ENCODE peak calls at places on chromosomes 1 and 21, in six cellular contexts. S, T, P, Q, H and C are unnamed samples.

GRCh38 chr1:167663002-167663772 is 33.2 kb downstream of the RCSD1 start:
- DNase-seq in S (no peak), T (peak; percentile 82), P (peak; percentile 62), Q (no peak), H (peak; percentile 54), C (no peak)

GRCh38 chr1:53406551-53407235 is 52.5 kb upstream of the DMRTB1 start:
- DNase-seq in S (no peak), T (no peak), P (no peak), Q (no peak), H (no peak), C (no peak)

GRCh38 chr1:244118087-244118761 is 67.1 kb downstream of the ZBTB18 start:
- DNase-seq in S (no peak), T (no peak), P (no peak), Q (no peak), H (no peak), C (no peak)

GRCh38 chr1:8205771-8206170 is 112.1 kb upstream of the SLC45A1 start:
- DNase-seq in S (no peak), T (peak; percentile 17), P (peak; percentile 58), Q (no peak), H (no peak), C (no peak)

GRCh38 chr1:36256558-36257374 is 32.5 kb downstream of the THRAP3 start:
- DNase-seq in S (no peak), T (no peak), P (no peak), Q (no peak), H (no peak), C (no peak)

GRCh38 chr1:28417441-28418277 is 48.1 kb downstream of the PHACTR4 start:
- DNase-seq in S (no peak), T (peak; percentile 74), P (peak; percentile 88), Q (no peak), H (peak; percentile 39), C (peak; percentile 61)

GRCh38 chr1:242146640-242147039 is 147.7 kb upstream of the MAP1LC3C start:
- DNase-seq in S (no peak), T (peak; percentile 5), P (peak; percentile 11), Q (no peak), H (no peak), C (no peak)

GRCh38 chr1:154961497-154962237 is at the start of gene PYGO2:
- DNase-seq in S (no peak), T (peak; percentile 63), P (peak; percentile 72), Q (peak; percentile 90), H (peak; percentile 90), C (peak; percentile 91)

GRCh38 chr1:226975259-226975908 is 35.3 kb downstream of the COQ8A start:
- DNase-seq in S (no peak), T (no peak), P (no peak), Q (peak; percentile 59), H (no peak), C (no peak)

GRCh38 chr1:35319988-35320713 is 51.6 kb downstream of the ZMYM4 start:
- DNase-seq in S (no peak), T (peak; percentile 18), P (peak; percentile 5), Q (no peak), H (no peak), C (no peak)

GRCh38 chr1:203075249-203076030 is 10.4 kb downstream of the MYOG start:
- DNase-seq in S (no peak), T (no peak), P (no peak), Q (no peak), H (no peak), C (no peak)

GRCh38 chr1:212967767-212968166 is 17.4 kb downstream of the VASH2 start:
- DNase-seq in S (no peak), T (peak; percentile 72), P (peak; percentile 18), Q (peak; percentile 21), H (peak; percentile 76), C (no peak)

GRCh38 chr1:19011832-19012231 is 55.4 kb upstream of the IFFO2 start:
- DNase-seq in S (no peak), T (no peak), P (no peak), Q (no peak), H (no peak), C (no peak)

GRCh38 chr1:46490603-46491499 is 1.2 kb downstream of the DMBX1 start:
- DNase-seq in S (no peak), T (no peak), P (peak; percentile 19), Q (no peak), H (no peak), C (no peak)

GRCh38 chr1:172585348-172585747 is 52.4 kb downstream of the SUCO start:
- DNase-seq in S (peak; percentile 45), T (peak; percentile 78), P (peak; percentile 71), Q (no peak), H (no peak), C (no peak)

GRCh38 chr21:43287974-43288755 is 119.4 kb downstream of the CRYAA start:
- DNase-seq in S (no peak), T (no peak), P (no peak), Q (no peak), H (no peak), C (no peak)

GRCh38 chr1:100463809-100464424 is 74.0 kb upstream of the GPR88 start:
- DNase-seq in S (no peak), T (peak; percentile 67), P (peak; percentile 72), Q (no peak), H (peak; percentile 51), C (peak; percentile 36)

GRCh38 chr21:33894736-33895288 is 20.8 kb downstream of the ATP5PO start:
- DNase-seq in S (peak; percentile 38), T (peak; percentile 87), P (peak; percentile 87), Q (peak; percentile 85), H (peak; percentile 87), C (peak; percentile 82)

GRCh38 chr21:33890187-33890586 is 25.4 kb downstream of the ATP5PO start:
- DNase-seq in S (no peak), T (no peak), P (no peak), Q (no peak), H (no peak), C (no peak)

GRCh38 chr21:33895356-33895755 is 20.2 kb downstream of the ATP5PO start:
- DNase-seq in S (no peak), T (no peak), P (no peak), Q (no peak), H (no peak), C (no peak)

GRCh38 chr21:33893917-33894316 is 21.7 kb downstream of the ATP5PO start:
- DNase-seq in S (no peak), T (no peak), P (no peak), Q (no peak), H (no peak), C (no peak)

GRCh38 chr21:33892853-33893252 is 22.8 kb downstream of the ATP5PO start:
- DNase-seq in S (no peak), T (no peak), P (no peak), Q (no peak), H (peak; percentile 55), C (no peak)
- TF ChIP-seq CTCF in S (no peak), T (peak; percentile 13), P (no peak), Q (no peak), H (peak; percentile 58), C (no peak)

GRCh38 chr1:38992450-38993111 is 1.5 kb downstream of the AKIRIN1 start:
- DNase-seq in S (no peak), T (no peak), P (no peak), Q (no peak), H (no peak), C (no peak)

GRCh38 chr1:38990746-38991637 is at the start of gene AKIRIN1:
- DNase-seq in S (peak; percentile 72), T (peak; percentile 90), P (peak; percentile 96), Q (peak; percentile 98), H (peak; percentile 99), C (peak; percentile 97)

GRCh38 chr1:38997034-38997900 is 6.2 kb downstream of the AKIRIN1 start:
- DNase-seq in S (no peak), T (no peak), P (peak; percentile 28), Q (no peak), H (no peak), C (peak; percentile 16)

GRCh38 chr1:38991638-38992449 is 768 bp downstream of the AKIRIN1 start:
- DNase-seq in S (no peak), T (no peak), P (peak; percentile 31), Q (peak; percentile 77), H (peak; percentile 41), C (no peak)

DNA sequence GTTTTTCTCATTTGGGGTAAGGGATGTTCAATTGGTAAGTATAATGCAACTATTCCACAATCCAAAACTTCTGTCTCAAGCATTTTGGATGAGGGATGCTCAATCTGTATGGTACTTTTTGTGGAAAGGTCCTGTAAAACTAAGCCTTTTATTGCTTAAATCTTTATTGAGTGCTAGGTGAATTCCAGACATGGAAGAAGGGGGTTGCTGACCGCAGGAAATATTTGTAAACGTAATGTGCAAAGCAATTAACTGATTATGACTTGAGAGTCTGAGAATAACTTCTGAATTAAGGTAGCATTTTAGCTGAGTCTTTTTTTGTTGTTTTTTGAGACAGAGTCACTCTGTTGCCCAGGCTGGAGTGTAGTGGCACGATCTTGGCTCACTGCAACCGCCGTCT is 3.1 kb downstream of the AKIRIN1 start:
- DNase-seq in S (peak; percentile 16), T (no peak), P (no peak), Q (no peak), H (no peak), C (no peak)
- H3K4me3 ChIP-seq in S (no peak overlapping the region), T (no peak overlapping the region), P (no peak overlapping the region), Q (no peak overlapping the region), H (no peak overlapping the region), C (no peak overlapping the region)

GRCh38 chr1:16351449-16351993 is 759 bp downstream of the FBXO42 start:
- DNase-seq in S (no peak), T (peak; percentile 34), P (peak; percentile 47), Q (no peak), H (peak; percentile 38), C (no peak)

GRCh38 chr1:16349847-16350406 is 2.4 kb downstream of the FBXO42 start:
- DNase-seq in S (no peak), T (peak; percentile 49), P (no peak), Q (no peak), H (no peak), C (no peak)

GRCh38 chr1:16352842-16353535 is 709 bp upstream of the FBXO42 start:
- DNase-seq in S (no peak), T (no peak), P (no peak), Q (no peak), H (no peak), C (no peak)

GRCh38 chr1:16354619-16355018 is 2.3 kb upstream of the FBXO42 start:
- DNase-seq in S (no peak), T (no peak), P (no peak), Q (no peak), H (no peak), C (no peak)

GRCh38 chr1:16351994-16352841 is at the start of gene FBXO42:
- DNase-seq in S (peak; percentile 69), T (peak; percentile 86), P (peak; percentile 91), Q (peak; percentile 95), H (peak; percentile 96), C (peak; percentile 92)
- TF ChIP-seq CTCF in S (peak; percentile 31), T (peak; percentile 1), P (peak; percentile 23), Q (peak; percentile 20), H (peak; percentile 73), C (peak; percentile 49)

DNA sequence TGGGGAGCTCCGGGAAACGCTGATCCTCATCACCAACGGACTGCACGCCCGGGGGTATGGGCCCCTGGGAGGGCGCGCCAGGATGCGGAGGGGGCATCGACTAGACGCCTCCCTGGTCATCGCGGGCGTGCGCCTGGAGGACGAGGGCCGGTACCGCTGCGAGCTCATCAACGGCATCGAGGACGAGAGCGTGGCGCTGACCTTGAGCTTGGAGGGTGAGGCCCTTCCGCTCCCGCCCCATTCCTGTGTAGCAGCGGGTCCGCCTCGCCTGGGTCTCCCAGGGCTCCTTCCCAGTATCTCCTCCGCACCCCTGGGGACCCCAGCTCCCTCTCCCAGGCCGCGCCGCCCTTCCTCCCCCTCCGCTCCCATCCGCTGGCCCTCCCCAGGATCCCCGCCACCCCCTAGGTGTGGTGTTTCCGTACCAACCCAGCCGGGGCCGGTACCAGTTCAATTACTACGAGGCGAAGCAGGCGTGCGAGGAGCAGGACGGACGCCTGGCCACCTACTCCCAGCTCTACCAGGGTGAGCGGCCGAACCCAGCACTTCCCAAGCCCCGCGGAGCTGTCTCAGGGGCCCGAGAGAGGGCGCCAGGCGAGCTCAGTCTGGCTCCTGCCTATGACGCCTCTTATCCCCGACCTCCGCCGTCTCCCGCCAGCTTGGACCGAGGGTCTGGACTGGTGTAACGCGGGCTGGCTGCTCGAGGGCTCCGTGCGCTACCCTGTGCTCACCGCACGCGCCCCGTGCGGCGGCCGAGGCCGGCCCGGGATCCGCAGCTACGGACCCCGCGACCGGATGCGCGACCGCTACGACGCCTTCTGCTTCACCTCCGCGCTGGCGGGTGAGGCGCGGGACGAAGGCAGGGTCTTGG is 5.0 kb downstream of the HAPLN2 start:
- DNase-seq in S (no peak), T (peak; percentile 36), P (peak; percentile 37), Q (no peak), H (peak; percentile 81), C (peak; percentile 34)
- H3K4me3 ChIP-seq in S (peak overlapping the region; percentile 22), T (no peak overlapping the region), P (no peak overlapping the region), Q (peak overlapping the region; percentile 72), H (peak overlapping the region; percentile 52), C (peak overlapping the region; percentile 47)